ENCODE peak calls at places on chromosomes 11 and 22, in ten cellular contexts. One of them, this sample, is unnamed. For H3K4me1, the result is how much of the 10 kb centered on the place peaks cover.

GRCh38 chr22:37994982-37995381 is 10.6 kb upstream of the SOX10 start:
- DNase-seq in adrenal gland: no peak
- DNase-seq in heart left ventricle: no peak
- DNase-seq in A549: no peak
- DNase-seq in cardiac muscle cell: no peak
- DNase-seq in left lung: no peak
- DNase-seq in MM.1S: no peak
- DNase-seq in H1: no peak
- DNase-seq in tibial artery: no peak
- DNase-seq in Karpas-422: no peak
- DNase-seq in this sample: no peak

GRCh38 chr11:76672431-76673163 is 2.0 kb upstream of the LRRC32 start:
- DNase-seq in adrenal gland: no peak
- DNase-seq in tibial artery: no peak
- DNase-seq in A549: no peak
- DNase-seq in heart left ventricle: no peak
- DNase-seq in H1: no peak
- DNase-seq in MM.1S: peak
- DNase-seq in cardiac muscle cell: no peak
- DNase-seq in left lung: no peak
- DNase-seq in Karpas-422: peak
- DNase-seq in this sample: peak

GRCh38 chr11:3104051-3104714 is 47.0 kb upstream of the CARS1 start:
- DNase-seq in Karpas-422: no peak
- DNase-seq in MM.1S: no peak
- DNase-seq in left lung: no peak
- DNase-seq in H1: no peak
- DNase-seq in heart left ventricle: no peak
- DNase-seq in adrenal gland: no peak
- DNase-seq in tibial artery: peak
- DNase-seq in cardiac muscle cell: no peak
- DNase-seq in A549: no peak
- DNase-seq in this sample: peak

GRCh38 chr22:48239461-48240164 is 1477.2 kb downstream of the TBC1D22A start:
- DNase-seq in MM.1S: no peak
- DNase-seq in H1: no peak
- DNase-seq in adrenal gland: no peak
- DNase-seq in tibial artery: peak
- DNase-seq in Karpas-422: no peak
- DNase-seq in A549: no peak
- DNase-seq in heart left ventricle: no peak
- DNase-seq in left lung: no peak
- DNase-seq in cardiac muscle cell: no peak
- DNase-seq in this sample: no peak

GRCh38 chr22:29044657-29045176 is 16.9 kb downstream of the C22orf31 start:
- DNase-seq in A549: no peak
- DNase-seq in Karpas-422: no peak
- DNase-seq in heart left ventricle: no peak
- DNase-seq in H1: no peak
- DNase-seq in adrenal gland: no peak
- DNase-seq in MM.1S: no peak
- DNase-seq in cardiac muscle cell: no peak
- DNase-seq in tibial artery: no peak
- DNase-seq in left lung: no peak
- DNase-seq in this sample: peak

GRCh38 chr22:46429327-46429853 is 93.9 kb downstream of the TRMU start:
- DNase-seq in cardiac muscle cell: no peak
- DNase-seq in left lung: no peak
- DNase-seq in heart left ventricle: no peak
- DNase-seq in H1: no peak
- DNase-seq in A549: no peak
- DNase-seq in tibial artery: no peak
- DNase-seq in adrenal gland: no peak
- DNase-seq in Karpas-422: no peak
- DNase-seq in MM.1S: no peak
- DNase-seq in this sample: no peak

GRCh38 chr11:43582024-43582836 is 98.3 kb upstream of the HSD17B12 start:
- DNase-seq in left lung: no peak
- DNase-seq in H1: no peak
- DNase-seq in tibial artery: no peak
- DNase-seq in Karpas-422: no peak
- DNase-seq in A549: no peak
- DNase-seq in cardiac muscle cell: no peak
- DNase-seq in adrenal gland: no peak
- DNase-seq in heart left ventricle: no peak
- DNase-seq in MM.1S: no peak
- DNase-seq in this sample: no peak

GRCh38 chr11:95140397-95141030 is 50.9 kb downstream of the ENDOD1 start:
- DNase-seq in A549: no peak
- DNase-seq in adrenal gland: no peak
- DNase-seq in H1: no peak
- DNase-seq in MM.1S: no peak
- DNase-seq in left lung: no peak
- DNase-seq in Karpas-422: no peak
- DNase-seq in cardiac muscle cell: no peak
- DNase-seq in heart left ventricle: no peak
- DNase-seq in tibial artery: no peak
- DNase-seq in this sample: no peak

GRCh38 chr22:43434601-43435311 is 22.9 kb downstream of the MPPED1 start:
- DNase-seq in adrenal gland: no peak
- DNase-seq in A549: no peak
- DNase-seq in tibial artery: peak
- DNase-seq in H1: no peak
- DNase-seq in cardiac muscle cell: no peak
- DNase-seq in Karpas-422: no peak
- DNase-seq in left lung: no peak
- DNase-seq in heart left ventricle: no peak
- DNase-seq in MM.1S: no peak
- DNase-seq in this sample: no peak

GRCh38 chr11:47850337-47850736 is 2.2 kb upstream of the NUP160 start:
- DNase-seq in H1: no peak
- DNase-seq in heart left ventricle: no peak
- DNase-seq in left lung: no peak
- DNase-seq in adrenal gland: no peak
- DNase-seq in tibial artery: no peak
- DNase-seq in cardiac muscle cell: no peak
- DNase-seq in Karpas-422: peak
- DNase-seq in MM.1S: peak
- DNase-seq in A549: no peak
- DNase-seq in this sample: no peak

GRCh38 chr11:60924110-60924905 is at the start of gene TMEM132A:
- DNase-seq in H1: no peak
- DNase-seq in cardiac muscle cell: peak
- DNase-seq in heart left ventricle: peak
- DNase-seq in MM.1S: no peak
- DNase-seq in adrenal gland: peak
- DNase-seq in left lung: peak
- DNase-seq in A549: peak
- DNase-seq in tibial artery: no peak
- DNase-seq in Karpas-422: no peak
- DNase-seq in this sample: peak

GRCh38 chr11:15119826-15120225 is 5.1 kb downstream of the INSC start:
- DNase-seq in left lung: no peak
- DNase-seq in adrenal gland: no peak
- DNase-seq in heart left ventricle: no peak
- DNase-seq in A549: no peak
- DNase-seq in tibial artery: no peak
- DNase-seq in H1: no peak
- DNase-seq in cardiac muscle cell: no peak
- DNase-seq in Karpas-422: no peak
- DNase-seq in MM.1S: no peak
- DNase-seq in this sample: no peak

GRCh38 chr22:45284705-45285305 is at the start of gene UPK3A:
- DNase-seq in A549: no peak
- DNase-seq in adrenal gland: peak
- DNase-seq in heart left ventricle: peak
- DNase-seq in left lung: peak
- DNase-seq in MM.1S: peak
- DNase-seq in Karpas-422: peak
- DNase-seq in tibial artery: peak
- DNase-seq in H1: no peak
- DNase-seq in cardiac muscle cell: peak
- DNase-seq in this sample: peak

GRCh38 chr11:119795231-119795630 is 66.2 kb upstream of the NECTIN1 start:
- DNase-seq in cardiac muscle cell: no peak
- DNase-seq in tibial artery: no peak
- DNase-seq in adrenal gland: no peak
- DNase-seq in Karpas-422: no peak
- DNase-seq in H1: no peak
- DNase-seq in heart left ventricle: no peak
- DNase-seq in A549: peak
- DNase-seq in left lung: no peak
- DNase-seq in MM.1S: no peak
- DNase-seq in this sample: no peak

GRCh38 chr11:22199243-22199642 is 6.4 kb downstream of the ANO5 start:
- DNase-seq in left lung: no peak
- DNase-seq in MM.1S: no peak
- DNase-seq in tibial artery: no peak
- DNase-seq in Karpas-422: no peak
- DNase-seq in adrenal gland: no peak
- DNase-seq in heart left ventricle: no peak
- DNase-seq in H1: no peak
- DNase-seq in A549: no peak
- DNase-seq in cardiac muscle cell: no peak
- DNase-seq in this sample: no peak
- H3K4me1 ChIP-seq in left lung: under half
- H3K4me1 ChIP-seq in MM.1S: under half
- H3K4me1 ChIP-seq in tibial artery: under half
- H3K4me1 ChIP-seq in Karpas-422: under half
- H3K4me1 ChIP-seq in adrenal gland: under half
- H3K4me1 ChIP-seq in heart left ventricle: under half
- H3K4me1 ChIP-seq in H1: under half
- H3K4me1 ChIP-seq in A549: under half
- H3K4me1 ChIP-seq in cardiac muscle cell: under half
- H3K4me1 ChIP-seq in this sample: under half

DNA sequence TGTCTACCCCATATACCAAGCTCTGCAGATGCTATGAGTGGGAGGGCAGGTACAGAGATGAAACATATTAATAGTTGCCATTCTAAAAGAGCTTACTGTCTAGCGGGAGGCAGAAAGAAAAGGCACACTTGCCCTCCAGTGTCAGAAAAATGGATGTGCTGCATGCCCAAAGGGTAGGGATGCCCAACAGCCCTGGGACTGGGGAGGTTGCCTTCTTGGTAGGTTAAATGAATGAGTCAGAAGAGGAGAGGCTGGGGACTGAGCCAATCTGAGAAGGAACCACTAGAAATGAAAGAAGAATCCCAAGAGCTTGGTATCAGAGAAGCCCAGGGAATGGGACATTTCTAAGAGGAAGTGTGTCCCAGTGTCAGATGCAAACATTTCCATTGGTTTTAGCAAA is 1.2 kb downstream of the BIRC3 start:
- DNase-seq in cardiac muscle cell: no peak
- DNase-seq in heart left ventricle: no peak
- DNase-seq in tibial artery: no peak
- DNase-seq in left lung: no peak
- DNase-seq in adrenal gland: no peak
- DNase-seq in Karpas-422: no peak
- DNase-seq in MM.1S: peak
- DNase-seq in H1: no peak
- DNase-seq in A549: peak
- DNase-seq in this sample: no peak
- H3K4me3 ChIP-seq in cardiac muscle cell: no peak
- H3K4me3 ChIP-seq in heart left ventricle: peak
- H3K4me3 ChIP-seq in tibial artery: peak
- H3K4me3 ChIP-seq in left lung: peak
- H3K4me3 ChIP-seq in adrenal gland: no peak
- H3K4me3 ChIP-seq in Karpas-422: no peak
- H3K4me3 ChIP-seq in MM.1S: peak
- H3K4me3 ChIP-seq in H1: no peak
- H3K4me3 ChIP-seq in A549: peak
- H3K4me3 ChIP-seq in this sample: peak

DNA sequence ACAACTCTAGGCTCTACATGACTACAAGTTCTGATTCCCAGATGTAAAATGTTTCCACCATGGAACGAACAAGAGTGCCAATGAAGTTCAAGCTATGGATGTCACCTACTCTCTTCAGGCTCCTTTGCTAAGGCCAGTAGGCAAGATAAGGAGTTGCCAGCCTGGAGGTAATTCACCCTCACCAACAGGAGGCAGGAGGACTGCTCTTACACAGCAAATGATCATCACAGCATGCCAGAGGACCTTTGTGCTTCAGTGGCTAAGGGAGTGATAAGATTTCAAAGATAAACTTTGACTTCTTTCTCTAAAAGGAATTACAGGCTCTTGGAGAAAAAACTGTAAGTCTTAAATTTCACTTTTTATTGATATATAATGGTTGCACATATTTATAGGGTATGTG is 54.1 kb upstream of the SLC36A4 start:
- DNase-seq in left lung: no peak
- DNase-seq in adrenal gland: no peak
- DNase-seq in A549: no peak
- DNase-seq in Karpas-422: no peak
- DNase-seq in H1: no peak
- DNase-seq in MM.1S: no peak
- DNase-seq in tibial artery: no peak
- DNase-seq in heart left ventricle: no peak
- DNase-seq in cardiac muscle cell: no peak
- DNase-seq in this sample: no peak
- H3K27ac ChIP-seq in left lung: no peak
- H3K27ac ChIP-seq in adrenal gland: no peak
- H3K27ac ChIP-seq in A549: no peak
- H3K27ac ChIP-seq in Karpas-422: no peak
- H3K27ac ChIP-seq in H1: no peak
- H3K27ac ChIP-seq in MM.1S: no peak
- H3K27ac ChIP-seq in tibial artery: no peak
- H3K27ac ChIP-seq in heart left ventricle: no peak
- H3K27ac ChIP-seq in cardiac muscle cell: no peak
- H3K27ac ChIP-seq in this sample: no peak

DNA sequence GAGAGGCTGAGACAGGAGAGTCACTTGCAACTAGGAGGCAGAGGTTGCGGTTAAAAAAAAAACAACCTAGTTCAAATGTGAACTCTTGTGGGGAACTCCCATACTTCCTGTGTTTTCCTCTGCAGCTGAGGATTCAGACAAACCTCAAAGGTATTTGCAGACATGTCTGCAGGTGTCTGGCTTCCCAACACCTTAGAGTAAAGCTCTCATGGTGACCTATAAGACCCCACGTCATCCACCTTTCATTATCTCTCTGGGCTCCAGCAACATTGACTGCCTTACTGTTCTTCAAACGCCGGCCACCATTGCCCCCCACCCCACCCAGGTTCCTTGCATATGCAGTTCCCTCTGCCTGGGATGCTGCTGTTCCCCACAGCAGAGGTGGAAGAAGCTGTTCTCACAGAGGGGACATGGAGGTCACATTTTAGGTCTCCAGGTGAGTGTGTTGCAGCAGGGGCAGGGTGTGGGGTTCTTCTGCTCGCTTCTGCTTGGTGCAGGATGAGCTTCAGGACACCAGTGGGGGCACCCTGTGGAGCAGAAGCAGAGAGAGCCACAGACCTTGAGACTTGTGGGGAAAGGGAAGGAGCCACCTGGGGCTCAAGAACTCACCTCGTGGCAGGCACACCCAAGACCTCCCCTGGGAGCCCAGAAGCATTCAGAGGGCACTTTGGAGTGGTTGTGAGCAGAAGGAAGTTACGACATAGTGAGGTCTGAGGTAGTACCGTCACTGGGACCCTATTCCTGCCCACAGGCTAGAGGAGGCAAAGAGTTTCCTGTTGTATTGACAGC is 203.2 kb downstream of the CSNK2A3 start:
- DNase-seq in Karpas-422: no peak
- DNase-seq in left lung: no peak
- DNase-seq in MM.1S: peak
- DNase-seq in cardiac muscle cell: no peak
- DNase-seq in tibial artery: no peak
- DNase-seq in heart left ventricle: no peak
- DNase-seq in H1: no peak
- DNase-seq in A549: no peak
- DNase-seq in adrenal gland: no peak
- DNase-seq in this sample: no peak
- H3K4me1 ChIP-seq in Karpas-422: under half
- H3K4me1 ChIP-seq in left lung: under half
- H3K4me1 ChIP-seq in MM.1S: under half
- H3K4me1 ChIP-seq in cardiac muscle cell: under half
- H3K4me1 ChIP-seq in tibial artery: under half
- H3K4me1 ChIP-seq in heart left ventricle: under half
- H3K4me1 ChIP-seq in H1: under half
- H3K4me1 ChIP-seq in A549: under half
- H3K4me1 ChIP-seq in adrenal gland: under half
- H3K4me1 ChIP-seq in this sample: under half